ENCODE peak calls at places on chromosomes 16 and 17, in six cellular contexts. M is CD4-positive, CD25-positive, alpha-beta regulatory T cell; E is CD4-positive, alpha-beta memory T cell; U is sigmoid colon; P is adrenal gland; J is lower lobe of right lung. S is an unnamed sample. For H3K9me3 and H3K4me1, the result is how much of the 10 kb centered on the place peaks cover.

GRCh38 chr16:1526608-1527555 is 6.6 kb upstream of the TMEM204 start:
- DNase-seq in M (no peak), E (peak), U (no peak), P (no peak), J (no peak), S (no peak)

GRCh38 chr16:88503374-88503770 is 50.3 kb downstream of the ZFPM1 start:
- DNase-seq in M (no peak), E (no peak), U (no peak), P (no peak), J (no peak), S (no peak)

GRCh38 chr17:61842899-61843298 is 20.4 kb downstream of the BRIP1 start:
- DNase-seq in M (no peak), E (no peak), U (no peak), P (no peak), J (no peak), S (no peak)

GRCh38 chr17:82031303-82031884 is at the start of gene RAC3:
- DNase-seq in M (no peak), E (no peak), U (no peak), P (no peak), J (no peak), S (peak)

GRCh38 chr16:67248401-67249177 is at the start of gene SLC9A5:
- DNase-seq in M (peak), E (peak), U (peak), P (no peak), J (peak), S (no peak)

GRCh38 chr16:68993885-68994284 is 111.6 kb upstream of the HAS3 start:
- DNase-seq in M (no peak), E (no peak), U (no peak), P (no peak), J (no peak), S (no peak)

GRCh38 chr16:13507530-13507929 is 412.4 kb upstream of the ERCC4 start:
- DNase-seq in M (no peak), E (no peak), U (no peak), P (no peak), J (no peak), S (no peak)

GRCh38 chr16:89000207-89000959 is 23.4 kb upstream of the CBFA2T3 start:
- DNase-seq in M (no peak), E (no peak), U (no peak), P (no peak), J (no peak), S (no peak)

GRCh38 chr17:72166040-72166439 is 45.2 kb downstream of the SOX9 start:
- DNase-seq in M (no peak), E (no peak), U (no peak), P (no peak), J (no peak), S (no peak)

GRCh38 chr16:83344014-83344413 is 463.8 kb upstream of the HSBP1 start:
- DNase-seq in M (no peak), E (no peak), U (no peak), P (no peak), J (no peak), S (no peak)

GRCh38 chr16:87645802-87646201 is 43.5 kb downstream of the JPH3 start:
- DNase-seq in M (no peak), E (no peak), U (no peak), P (no peak), J (no peak), S (no peak)

GRCh38 chr17:76089680-76090516 is 10.9 kb downstream of the ZACN start:
- DNase-seq in M (no peak), E (no peak), U (peak), P (no peak), J (peak), S (no peak)

GRCh38 chr16:58110590-58111330 is 18.4 kb downstream of the CFAP20 start:
- DNase-seq in M (no peak), E (no peak), U (no peak), P (peak), J (no peak), S (no peak)

GRCh38 chr16:535446-536405 is 8.2 kb downstream of the CAPN15 start:
- DNase-seq in M (no peak), E (no peak), U (no peak), P (peak), J (no peak), S (no peak)

GRCh38 chr17:42247734-42248133 is 28.5 kb downstream of the STAT5B start:
- DNase-seq in M (no peak), E (no peak), U (peak), P (peak), J (no peak), S (no peak)

GRCh38 chr17:16622540-16623277 is 30.9 kb downstream of the ZNF624 start:
- DNase-seq in M (no peak), E (no peak), U (no peak), P (no peak), J (no peak), S (no peak)
- H3K9me3 ChIP-seq in M (half or more), E (under half), U (under half), P (half or more), J (half or more), S (under half)

GRCh38 chr16:50209548-50210265 is 56.6 kb downstream of the TENT4B start:
- DNase-seq in M (no peak), E (no peak), U (no peak), P (no peak), J (no peak), S (no peak)

GRCh38 chr16:50210266-50211038 is 55.9 kb upstream of the ADCY7 start:
- DNase-seq in M (peak), E (peak), U (peak), P (peak), J (peak), S (peak)

GRCh38 chr16:50207652-50208051 is 54.5 kb downstream of the TENT4B start:
- DNase-seq in M (no peak), E (no peak), U (no peak), P (no peak), J (no peak), S (no peak)

GRCh38 chr16:50204426-50205108 is 51.5 kb downstream of the TENT4B start:
- DNase-seq in M (no peak), E (no peak), U (no peak), P (no peak), J (no peak), S (no peak)

GRCh38 chr16:50208460-50208931 is 55.4 kb downstream of the TENT4B start:
- DNase-seq in M (no peak), E (no peak), U (no peak), P (no peak), J (no peak), S (peak)
- H3K4me1 ChIP-seq in M (under half), E (under half), U (under half), P (half or more), J (half or more), S (under half)

DNA sequence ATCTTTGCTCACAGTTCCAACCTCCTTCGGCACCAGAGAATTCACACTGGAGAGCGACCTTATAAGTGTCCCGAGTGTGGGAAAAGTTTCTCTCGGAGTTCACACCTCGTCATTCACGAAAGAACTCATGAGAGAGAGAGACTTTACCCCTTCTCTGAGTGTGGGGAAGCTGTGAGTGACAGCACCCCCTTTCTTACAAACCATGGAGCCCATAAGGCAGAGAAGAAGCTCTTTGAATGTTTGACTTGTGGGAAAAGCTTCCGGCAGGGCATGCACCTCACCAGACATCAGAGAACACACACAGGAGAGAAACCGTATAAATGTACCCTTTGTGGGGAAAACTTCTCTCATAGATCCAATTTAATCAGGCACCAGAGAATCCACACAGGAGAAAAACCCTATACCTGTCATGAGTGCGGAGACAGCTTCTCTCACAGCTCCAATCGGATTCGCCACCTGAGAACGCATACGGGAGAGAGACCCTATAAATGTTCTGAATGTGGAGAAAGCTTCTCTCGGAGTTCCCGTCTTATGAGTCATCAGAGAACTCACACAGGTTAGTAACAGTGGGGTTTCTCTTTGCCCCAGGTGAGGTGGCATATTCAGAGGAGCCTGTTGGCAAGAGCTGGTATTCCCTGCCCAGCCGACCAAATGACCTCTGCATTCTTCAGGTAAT is 6.8 kb downstream of the ZNF263 start:
- DNase-seq in M (no peak), E (no peak), U (no peak), P (no peak), J (no peak), S (no peak)
- H3K9me3 ChIP-seq in M (half or more), E (half or more), U (half or more), P (half or more), J (half or more), S (under half)

DNA sequence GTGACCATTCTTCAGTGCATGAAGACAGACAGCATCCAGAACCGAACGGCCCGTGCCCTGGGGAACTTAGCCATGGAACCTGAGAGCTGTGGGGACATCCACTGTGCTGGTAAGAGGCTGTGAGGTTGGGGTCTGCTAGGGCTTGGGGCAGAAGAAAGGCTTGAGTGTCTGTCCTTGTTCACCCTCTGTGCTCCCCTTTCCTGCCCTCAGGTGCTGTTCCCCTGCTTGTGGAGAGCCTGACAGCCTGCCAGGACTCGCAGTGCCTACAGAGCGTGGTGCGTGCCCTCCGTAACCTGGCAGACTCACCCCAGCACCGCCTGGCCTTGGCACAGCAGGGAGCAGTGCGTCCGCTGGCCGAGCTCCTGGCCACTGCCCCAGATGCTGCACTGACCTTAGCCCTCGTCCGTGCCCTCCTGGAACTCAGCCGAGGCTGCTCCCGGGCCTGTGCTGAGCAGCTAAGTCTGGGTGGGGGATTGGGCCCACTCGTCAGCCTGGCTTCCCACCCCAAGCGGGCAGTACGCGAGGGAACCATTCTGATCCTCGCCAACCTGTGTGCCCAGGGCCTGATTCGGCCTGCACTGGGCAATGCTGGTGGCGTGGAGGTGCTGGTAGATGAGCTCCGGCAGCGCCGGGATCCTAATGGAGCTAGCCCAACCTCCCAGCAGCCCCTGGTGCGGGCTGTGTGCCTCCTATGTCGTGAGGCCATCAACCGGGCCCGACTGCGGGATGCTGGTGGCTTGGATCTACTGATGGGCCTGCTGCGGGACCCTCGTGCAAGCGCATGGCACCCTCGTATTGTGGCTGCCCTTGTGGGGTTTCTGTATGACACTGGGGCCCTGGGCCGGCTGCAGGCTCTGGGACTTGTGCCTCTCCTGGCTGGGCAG is 2.9 kb downstream of the ARMC5 start:
- DNase-seq in M (no peak), E (no peak), U (peak), P (peak), J (peak), S (no peak)
- H3K4me1 ChIP-seq in M (under half), E (under half), U (under half), P (under half), J (under half), S (under half)

DNA sequence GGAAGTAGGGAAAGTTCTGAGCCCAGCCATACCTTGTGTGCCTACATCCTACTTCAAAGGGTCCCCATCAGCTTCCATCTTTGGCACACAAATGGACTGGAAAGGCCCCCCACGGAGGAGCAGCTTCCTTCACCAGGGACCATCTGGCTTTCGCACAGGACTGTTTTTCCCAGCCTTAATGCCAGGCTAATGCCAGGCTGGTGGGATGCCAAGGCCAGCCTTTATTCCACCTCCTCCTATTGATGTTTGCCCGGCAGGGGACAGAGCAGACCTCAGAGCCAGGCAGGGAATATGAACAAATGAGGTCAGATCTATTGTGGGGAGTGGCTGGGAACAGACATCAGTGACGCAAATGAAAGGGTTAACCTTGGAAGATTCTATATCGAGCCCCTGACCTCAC is 5.7 kb downstream of the GPR179 start:
- DNase-seq in M (no peak), E (no peak), U (no peak), P (no peak), J (no peak), S (no peak)
- H3K9me3 ChIP-seq in M (under half), E (under half), U (under half), P (under half), J (under half), S (under half)

DNA sequence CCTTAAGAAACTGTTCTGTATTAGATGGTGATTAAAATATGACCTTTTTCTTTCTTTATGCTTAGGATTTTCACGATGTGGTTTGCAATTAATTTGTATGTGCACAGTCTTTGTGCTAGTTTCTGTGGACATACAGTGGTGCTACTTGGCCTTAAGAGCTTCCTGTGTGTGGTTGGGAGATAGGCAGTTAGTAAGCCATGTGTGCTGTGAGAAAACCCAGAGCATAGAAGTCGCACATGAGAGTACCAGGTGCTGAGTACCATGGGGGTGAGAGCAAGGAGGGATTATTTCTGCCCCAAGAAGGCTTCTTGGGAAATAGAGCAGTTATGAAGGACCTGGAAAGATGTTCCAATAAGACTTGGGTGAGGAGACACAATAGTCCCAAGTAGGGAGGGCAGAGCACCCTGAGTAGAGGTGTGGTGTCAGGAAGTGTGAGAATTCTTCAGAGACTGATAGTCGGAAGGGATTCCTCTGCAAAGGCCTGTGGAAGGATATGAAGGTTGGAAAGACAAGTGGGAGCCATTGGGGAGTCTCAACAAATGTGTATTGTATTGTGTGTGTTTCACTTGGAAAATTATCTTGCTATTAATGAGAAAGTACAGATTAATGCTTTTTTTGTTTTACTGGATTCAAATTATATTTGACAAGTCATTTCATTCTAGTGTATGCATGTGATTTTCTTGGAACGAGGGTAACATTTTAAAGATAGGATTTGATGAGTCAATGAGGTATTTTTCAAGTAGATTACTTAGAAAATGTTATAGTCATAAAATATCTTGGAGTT is 240.0 kb downstream of the PRKCA start:
- DNase-seq in M (no peak), E (no peak), U (no peak), P (no peak), J (no peak), S (no peak)
- H3K4me1 ChIP-seq in M (under half), E (half or more), U (under half), P (under half), J (under half), S (under half)

DNA sequence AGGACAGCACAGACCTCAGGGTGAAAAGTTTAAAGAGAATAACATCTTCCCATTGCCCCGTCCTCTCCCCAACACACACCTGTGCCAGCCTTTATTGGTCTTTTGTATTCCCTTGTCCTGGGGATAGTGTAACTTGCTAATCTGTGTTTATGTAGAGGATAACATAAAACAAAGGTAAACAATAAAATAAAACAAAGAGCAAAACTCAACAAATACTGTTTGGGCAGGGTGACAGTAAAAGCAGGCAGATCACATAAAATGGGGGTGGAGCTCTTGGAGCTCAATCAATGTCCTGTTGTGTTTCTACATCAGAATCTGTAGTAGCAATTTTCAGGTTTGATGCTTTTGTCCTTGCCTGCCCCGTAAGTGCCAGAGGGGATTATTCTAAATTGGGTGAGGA is 1939.7 kb downstream of the TP53TG3F start:
- DNase-seq in M (no peak), E (no peak), U (no peak), P (no peak), J (no peak), S (no peak)
- H3K9me3 ChIP-seq in M (under half), E (under half), U (under half), P (under half), J (under half), S (under half)

S was measured in HAP-1.